ENCODE peak calls at places on chromosomes 4 and X, in ten cellular contexts. Q, G, P, N, X, C, M, E, F and L are unnamed samples.

GRCh38 chr4:21888195-21888976 is 60.2 kb downstream of the KCNIP4 start:
- DNase-seq in E (no peak), X (no peak), F (no peak), N (peak), P (no peak), M (no peak), G (no peak), Q (no peak), C (peak), L (no peak)

GRCh38 chrX:39212456-39212855 is 411.2 kb downstream of the MID1IP1 start:
- DNase-seq in M (no peak), N (peak), E (no peak), G (no peak), F (no peak), Q (peak), C (no peak), X (no peak), P (no peak), L (no peak)

GRCh38 chrX:49117597-49117996 is 5.9 kb downstream of the GPKOW start:
- DNase-seq in G (no peak), P (no peak), N (no peak), Q (no peak), F (no peak), C (no peak), M (no peak), X (no peak), E (no peak), L (no peak)

GRCh38 chr4:95255396-95256107 is 293.2 kb downstream of the UNC5C start:
- DNase-seq in E (no peak), Q (no peak), G (no peak), M (no peak), F (no peak), P (no peak), X (no peak), N (peak), C (no peak), L (no peak)

GRCh38 chr4:189081831-189082230 is 858.8 kb upstream of the FRG1 start:
- DNase-seq in Q (no peak), C (peak), X (no peak), M (no peak), E (no peak), G (no peak), P (no peak), N (peak), F (no peak), L (no peak)

GRCh38 chr4:102562995-102563394 is 61.8 kb downstream of the NFKB1 start:
- DNase-seq in Q (no peak), E (no peak), M (no peak), G (no peak), C (no peak), X (no peak), N (peak), P (no peak), F (no peak), L (no peak)

GRCh38 chr4:169208090-169208455 is 62.7 kb downstream of the SH3RF1 start:
- DNase-seq in P (no peak), M (no peak), Q (no peak), X (no peak), F (no peak), G (no peak), N (no peak), E (no peak), C (no peak), L (no peak)

GRCh38 chr4:121898150-121898549 is 27.9 kb upstream of the BBS7 start:
- DNase-seq in P (no peak), E (no peak), C (no peak), Q (peak), M (no peak), N (no peak), F (peak), X (no peak), G (no peak), L (no peak)

GRCh38 chr4:124105212-124105611 is 607.3 kb downstream of the ANKRD50 start:
- DNase-seq in Q (no peak), G (no peak), P (no peak), E (no peak), X (no peak), C (peak), N (peak), F (no peak), M (no peak), L (no peak)

GRCh38 chr4:181272427-181272826 is 970.8 kb upstream of the TENM3 start:
- DNase-seq in F (no peak), P (no peak), M (no peak), Q (no peak), G (no peak), X (no peak), C (no peak), E (no peak), N (no peak), L (no peak)

GRCh38 chrX:65745992-65746391 is 78.5 kb downstream of the MSN start:
- DNase-seq in F (no peak), G (no peak), X (no peak), E (no peak), M (no peak), N (no peak), P (no peak), C (no peak), Q (no peak), L (no peak)

GRCh38 chr4:154998773-154999172 is 209.7 kb upstream of the NPY2R start:
- DNase-seq in F (no peak), X (no peak), G (no peak), P (no peak), C (no peak), E (no peak), N (no peak), M (no peak), Q (no peak), L (no peak)

GRCh38 chrX:77628294-77629025 is 157.6 kb downstream of the ATRX start:
- DNase-seq in X (no peak), N (peak), P (no peak), E (no peak), M (no peak), Q (no peak), F (no peak), C (no peak), G (no peak), L (no peak)

GRCh38 chrX:41734530-41734929 is 10.5 kb downstream of the GPR82 start:
- DNase-seq in Q (no peak), E (no peak), N (peak), M (peak), P (no peak), G (no peak), X (peak), F (no peak), C (peak), L (peak)

GRCh38 chr4:67700119-67700873 is 659 bp downstream of the UBA6 start:
- DNase-seq in M (peak), Q (no peak), P (no peak), C (peak), G (no peak), N (peak), X (no peak), F (peak), E (no peak), L (no peak)

GRCh38 chr4:37243061-37243460 is 1.5 kb upstream of the NWD2 start:
- DNase-seq in Q (no peak), C (no peak), F (no peak), E (peak), P (peak), G (no peak), N (no peak), M (no peak), X (peak), L (peak)

GRCh38 chrX:129932792-129933321 is 26.9 kb downstream of the UTP14A start:
- DNase-seq in P (no peak), Q (no peak), N (no peak), C (no peak), G (no peak), M (no peak), X (no peak), F (no peak), E (no peak), L (peak)

GRCh38 chr4:88159137-88159725 is 792 bp upstream of the ABCG2 start:
- DNase-seq in Q (no peak), M (no peak), C (peak), E (no peak), N (no peak), F (no peak), G (no peak), P (peak), X (peak), L (no peak)

GRCh38 chrX:119647552-119648420 is 41.6 kb upstream of the NKRF start:
- DNase-seq in E (no peak), P (no peak), C (no peak), N (no peak), G (no peak), Q (peak), F (no peak), M (peak), X (no peak), L (no peak)